ENCODE peak calls at places on chromosomes 5 and 9, in seven cellular contexts. X, T, M, G, Y, F and V are unnamed samples.
A peak's percentile ranks its signal among the peaks of the same experiment; 100 is the strongest.

GRCh38 chr5:107232793-107233192 is 437.9 kb downstream of the EFNA5 start:
- DNase-seq in X (no peak), T (no peak), M (no peak), G (no peak), Y (no peak), F (no peak), V (no peak)

GRCh38 chr9:79687131-79687447 is 115.3 kb downstream of the TLE4 start:
- DNase-seq in X (no peak), T (peak; percentile 14), M (no peak), G (no peak), Y (no peak), F (no peak), V (no peak)

GRCh38 chr9:98807070-98807810 is at the start of gene GALNT12:
- DNase-seq in X (peak; percentile 69), T (peak; percentile 51), M (no peak), G (peak; percentile 39), Y (peak; percentile 47), F (peak; percentile 67), V (peak; percentile 45)

GRCh38 chr9:125484632-125485282 is 222.3 kb downstream of the MAPKAP1 start:
- DNase-seq in X (no peak), T (no peak), M (peak; percentile 92), G (no peak), Y (no peak), F (no peak), V (peak; percentile 84)

GRCh38 chr5:10539685-10539998 is 24.2 kb upstream of the ANKRD33B start:
- DNase-seq in X (no peak), T (no peak), M (peak; percentile 90), G (no peak), Y (no peak), F (no peak), V (no peak)

GRCh38 chr5:89417990-89418820 is 535.2 kb upstream of the MEF2C start:
- DNase-seq in X (no peak), T (no peak), M (no peak), G (no peak), Y (no peak), F (no peak), V (no peak)

GRCh38 chr5:141512390-141513020 is 23.6 kb downstream of the PCDHGC5 start:
- DNase-seq in X (peak; percentile 94), T (peak; percentile 70), M (peak; percentile 65), G (peak; percentile 23), Y (peak; percentile 81), F (peak; percentile 97), V (peak; percentile 74)

GRCh38 chr5:56838409-56839039 is 23.2 kb downstream of the MAP3K1 start:
- DNase-seq in X (no peak), T (no peak), M (peak; percentile 78), G (peak; percentile 67), Y (no peak), F (no peak), V (peak; percentile 86)

GRCh38 chr5:121378559-121379359 is 472.9 kb upstream of the FTMT start:
- DNase-seq in X (no peak), T (no peak), M (no peak), G (no peak), Y (peak; percentile 6), F (peak; percentile 52), V (no peak)

GRCh38 chr9:107786561-107786960 is 297.0 kb upstream of the KLF4 start:
- DNase-seq in X (no peak), T (no peak), M (peak; percentile 15), G (no peak), Y (no peak), F (no peak), V (no peak)